ENCODE peak calls at places on chromosomes 13 and 19, in seven cellular contexts. Z, O, I, W, P, U and G are unnamed samples.

GRCh38 chr19:57633832-57634131 is 814 bp downstream of the ZNF211 start:
- DNase-seq in Z (no peak), O (no peak), I (no peak), W (no peak), P (no peak), U (no peak), G (no peak)

GRCh38 chr13:25943666-25944065 is 108.2 kb downstream of the SHISA2 start:
- DNase-seq in Z (no peak), O (no peak), I (no peak), W (peak), P (peak), U (no peak), G (peak)

GRCh38 chr13:95391325-95391724 is 90.1 kb upstream of the ABCC4 start:
- DNase-seq in Z (no peak), O (no peak), I (no peak), W (no peak), P (no peak), U (peak), G (no peak)

GRCh38 chr13:114118086-114118762 is 14.2 kb downstream of the RASA3 start:
- DNase-seq in Z (peak), O (no peak), I (no peak), W (no peak), P (no peak), U (no peak), G (no peak)

GRCh38 chr13:50393641-50394040 is 378.4 kb downstream of the KCNRG start:
- DNase-seq in Z (peak), O (peak), I (no peak), W (peak), P (no peak), U (no peak), G (no peak)

GRCh38 chr13:47298506-47298905 is 401.7 kb upstream of the HTR2A start:
- DNase-seq in Z (no peak), O (peak), I (no peak), W (no peak), P (no peak), U (peak), G (no peak)

GRCh38 chr19:13281567-13282291 is 131.5 kb downstream of the IER2 start:
- DNase-seq in Z (no peak), O (no peak), I (no peak), W (no peak), P (no peak), U (no peak), G (no peak)

GRCh38 chr19:49058592-49058991 is 1.0 kb upstream of the CGB7 start:
- DNase-seq in Z (no peak), O (peak), I (no peak), W (peak), P (no peak), U (peak), G (no peak)

GRCh38 chr13:46341112-46341711 is 45.8 kb downstream of the RUBCNL start:
- DNase-seq in Z (no peak), O (peak), I (no peak), W (peak), P (no peak), U (peak), G (no peak)

GRCh38 chr19:45467456-45468158 is at the start of gene FOSB:
- DNase-seq in Z (peak), O (peak), I (peak), W (peak), P (peak), U (peak), G (no peak)

GRCh38 chr19:15129856-15130580 is 22.8 kb downstream of the SYDE1 start:
- DNase-seq in Z (no peak), O (no peak), I (no peak), W (no peak), P (peak), U (no peak), G (no peak)

GRCh38 chr13:27712421-27712820 is 79.9 kb upstream of the GSX1 start:
- DNase-seq in Z (no peak), O (no peak), I (no peak), W (no peak), P (peak), U (peak), G (no peak)

GRCh38 chr13:44383945-44384344 is 10.3 kb downstream of the SERP2 start:
- DNase-seq in Z (no peak), O (no peak), I (no peak), W (no peak), P (no peak), U (no peak), G (no peak)

GRCh38 chr13:25783480-25784081 is 268.2 kb downstream of the SHISA2 start:
- DNase-seq in Z (no peak), O (no peak), I (no peak), W (no peak), P (no peak), U (no peak), G (no peak)

GRCh38 chr19:38655148-38655824 is 7.8 kb downstream of the ACTN4 start:
- DNase-seq in Z (no peak), O (peak), I (no peak), W (no peak), P (no peak), U (no peak), G (no peak)
- H3K4me3 ChIP-seq in Z (no peak), O (no peak), I (no peak), W (no peak), P (no peak), U (no peak), G (no peak)

GRCh38 chr19:34274284-34274826 is 20.0 kb downstream of the GARRE1 start:
- DNase-seq in Z (no peak), O (peak), I (no peak), W (no peak), P (no peak), U (no peak), G (no peak)
- H3K4me3 ChIP-seq in Z (no peak), O (peak), I (no peak), W (no peak), P (no peak), U (peak), G (no peak)

DNA sequence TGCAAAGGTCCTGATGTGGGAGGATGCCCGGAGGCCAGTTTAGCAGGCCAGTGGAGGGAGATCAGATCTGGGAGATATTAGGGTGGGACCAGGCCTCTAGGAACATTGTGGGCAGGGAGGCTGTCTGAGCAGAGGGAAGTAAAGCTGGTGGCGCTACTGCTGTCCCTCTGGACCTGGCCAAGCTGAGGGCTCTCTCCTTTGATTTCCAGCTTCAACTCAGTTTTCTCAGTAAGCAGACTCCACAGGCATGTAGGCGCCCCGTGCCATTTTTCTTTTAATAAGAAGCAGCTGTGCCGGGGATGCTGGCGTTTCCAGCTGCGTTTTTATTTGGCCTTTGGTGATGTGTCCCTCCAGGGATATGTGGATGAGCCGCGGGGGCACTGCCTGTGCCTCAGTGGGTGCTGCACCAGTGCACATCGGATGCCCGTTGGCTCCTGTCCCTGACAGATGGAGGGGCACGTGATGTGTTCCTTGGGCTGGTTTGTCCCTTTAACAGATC is 6.7 kb downstream of the DNM2 start:
- DNase-seq in Z (no peak), O (no peak), I (no peak), W (no peak), P (no peak), U (peak), G (peak)
- H3K4me3 ChIP-seq in Z (no peak), O (no peak), I (no peak), W (no peak), P (no peak), U (no peak), G (no peak)

GRCh38 chr13:108496364-108497215 is 132.8 kb upstream of the MYO16 start:
- DNase-seq in Z (no peak), O (no peak), I (no peak), W (peak), P (no peak), U (no peak), G (no peak)
- H3K4me3 ChIP-seq in Z (peak), O (no peak), I (peak), W (peak), P (no peak), U (no peak), G (no peak)

GRCh38 chr13:110304256-110304655 is 2.7 kb downstream of the COL4A1 start:
- DNase-seq in Z (no peak), O (peak), I (no peak), W (no peak), P (no peak), U (peak), G (no peak)
- H3K4me3 ChIP-seq in Z (peak), O (peak), I (no peak), W (peak), P (no peak), U (no peak), G (no peak)

DNA sequence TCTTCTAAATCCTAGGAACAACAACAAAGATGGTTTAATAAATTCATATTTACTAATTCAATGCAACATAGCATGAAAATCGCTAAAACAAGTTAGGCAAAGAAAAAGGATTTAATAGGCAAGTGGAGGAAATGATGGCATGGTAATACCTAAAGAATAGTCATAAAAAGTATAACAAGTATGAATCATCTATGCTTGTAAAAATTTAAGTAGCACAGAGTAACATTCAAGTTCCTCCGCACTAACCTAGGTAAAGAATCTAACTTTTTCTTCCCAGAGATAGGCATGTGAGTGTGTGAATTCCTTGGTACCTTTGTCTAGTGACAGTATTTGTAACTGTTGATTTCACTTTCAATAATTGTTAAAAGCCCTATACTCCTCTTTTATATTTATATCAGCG is 42.6 kb downstream of the RCBTB2 start:
- DNase-seq in Z (no peak), O (no peak), I (no peak), W (no peak), P (no peak), U (no peak), G (no peak)
- H3K4me3 ChIP-seq in Z (no peak), O (no peak), I (no peak), W (no peak), P (no peak), U (no peak), G (no peak)

DNA sequence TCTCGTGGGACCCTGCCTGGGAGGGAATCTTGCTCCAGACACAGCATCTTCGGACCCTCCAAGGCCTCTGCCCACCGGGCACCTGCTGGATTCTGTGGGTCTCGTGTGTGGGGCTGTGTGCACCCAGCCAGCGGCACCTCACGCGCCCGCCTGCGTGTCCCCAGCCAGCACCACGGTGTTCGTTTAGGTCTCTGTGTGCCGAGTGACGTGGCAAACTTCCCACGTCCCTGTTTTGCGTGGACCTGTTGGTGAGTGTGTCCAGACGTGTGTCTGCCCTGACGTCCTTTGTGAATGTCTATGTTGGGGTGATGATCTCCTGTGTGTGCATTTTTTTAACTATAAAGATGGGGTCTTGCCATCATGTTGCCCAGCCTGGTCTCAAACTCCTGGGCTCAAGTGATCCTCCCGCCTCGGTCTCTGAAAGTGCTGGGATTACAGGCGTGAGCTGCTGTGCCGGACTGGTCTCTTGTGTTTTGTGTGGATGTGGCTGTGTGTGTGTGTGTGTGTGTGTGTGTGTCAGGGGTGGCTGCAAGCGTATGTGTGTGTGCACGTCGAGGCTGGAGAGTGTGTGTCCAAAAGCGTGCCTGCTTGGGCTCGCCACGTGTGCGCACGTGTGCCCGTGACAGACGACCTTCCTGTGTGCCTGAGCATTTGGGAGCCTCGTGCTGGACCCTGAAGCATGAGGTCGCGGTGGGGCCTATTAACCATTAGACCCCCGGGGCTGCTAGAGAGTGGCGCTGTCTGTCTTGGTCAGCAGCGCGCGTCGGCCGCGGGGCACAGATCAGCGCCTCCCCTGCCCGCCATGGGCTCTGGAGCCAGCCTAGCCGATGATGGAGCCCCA is 15.7 kb downstream of the ARID3A start:
- DNase-seq in Z (no peak), O (no peak), I (no peak), W (no peak), P (no peak), U (no peak), G (no peak)
- H3K4me3 ChIP-seq in Z (peak), O (no peak), I (peak), W (no peak), P (no peak), U (peak), G (peak)

GRCh38 chr19:43532962-43533545 is at the start of gene ZNF575:
- DNase-seq in Z (peak), O (peak), I (peak), W (peak), P (peak), U (peak), G (peak)

GRCh38 chr19:43532571-43532961 is 422 bp upstream of the ZNF575 start:
- DNase-seq in Z (peak), O (no peak), I (peak), W (no peak), P (no peak), U (peak), G (no peak)

GRCh38 chr19:43533546-43534304 is 737 bp downstream of the ZNF575 start:
- DNase-seq in Z (peak), O (peak), I (peak), W (peak), P (peak), U (peak), G (peak)

GRCh38 chr19:43534811-43535761 is 2.1 kb downstream of the ZNF575 start:
- DNase-seq in Z (peak), O (peak), I (peak), W (peak), P (peak), U (peak), G (no peak)

GRCh38 chr19:43534305-43534612 is 1.3 kb downstream of the ZNF575 start:
- DNase-seq in Z (no peak), O (no peak), I (no peak), W (no peak), P (no peak), U (no peak), G (no peak)
- H3K4me3 ChIP-seq in Z (peak), O (peak), I (peak), W (peak), P (no peak), U (peak), G (peak)

GRCh38 chr13:40615619-40616018 is 50.8 kb downstream of the FOXO1 start:
- DNase-seq in Z (no peak), O (no peak), I (no peak), W (no peak), P (no peak), U (no peak), G (no peak)

GRCh38 chr13:40611635-40612422 is 54.6 kb downstream of the FOXO1 start:
- DNase-seq in Z (no peak), O (no peak), I (no peak), W (no peak), P (no peak), U (no peak), G (no peak)

GRCh38 chr13:40613192-40613818 is 53.1 kb downstream of the FOXO1 start:
- DNase-seq in Z (no peak), O (no peak), I (no peak), W (no peak), P (peak), U (no peak), G (no peak)

GRCh38 chr13:40611004-40611403 is 55.4 kb downstream of the FOXO1 start:
- DNase-seq in Z (no peak), O (no peak), I (no peak), W (no peak), P (no peak), U (no peak), G (no peak)

GRCh38 chr13:40613954-40614353 is 52.5 kb downstream of the FOXO1 start:
- DNase-seq in Z (no peak), O (no peak), I (no peak), W (no peak), P (no peak), U (no peak), G (no peak)
- H3K4me3 ChIP-seq in Z (no peak), O (no peak), I (no peak), W (no peak), P (no peak), U (no peak), G (no peak)

GRCh38 chr13:37869756-37870488 is at the start of gene TRPC4:
- DNase-seq in Z (peak), O (peak), I (no peak), W (peak), P (peak), U (peak), G (peak)
- H3K4me3 ChIP-seq in Z (peak), O (peak), I (peak), W (peak), P (peak), U (peak), G (peak)